ENCODE peak calls at places on chromosomes 5 and 9, in six cellular contexts. Q is immature natural killer cell, B is uterus, P is EL, E is AG04449, R is brain microvascular endothelial cell. Z is an unnamed sample.

GRCh38 chr9:105957830-105958229 is 263.5 kb downstream of the TMEM38B start:
- DNase-seq in Q (no peak), B (no peak), P (no peak), E (no peak), R (no peak), Z (no peak)

GRCh38 chr9:136511670-136512592 is 29.1 kb upstream of the SEC16A start:
- DNase-seq in Q (no peak), B (peak; percentile 80), P (no peak), E (no peak), R (no peak), Z (no peak)

GRCh38 chr5:139795074-139796001 is at the start of gene PSD2:
- DNase-seq in Q (no peak), B (no peak), P (no peak), E (no peak), R (no peak), Z (no peak)

GRCh38 chr9:249025-249424 is 34.4 kb downstream of the DOCK8 start:
- DNase-seq in Q (no peak), B (no peak), P (no peak), E (no peak), R (no peak), Z (no peak)

GRCh38 chr5:126100767-126101166 is 322.4 kb upstream of the GRAMD2B start:
- DNase-seq in Q (no peak), B (no peak), P (no peak), E (no peak), R (no peak), Z (no peak)

GRCh38 chr5:18433336-18433735 is 799.1 kb downstream of the TAF11L14 start:
- DNase-seq in Q (no peak), B (no peak), P (no peak), E (no peak), R (no peak), Z (no peak)

GRCh38 chr9:33165263-33166151 is 1.6 kb downstream of the B4GALT1 start:
- DNase-seq in Q (peak; percentile 60), B (peak; percentile 80), P (peak; percentile 85), E (no peak), R (peak; percentile 56), Z (peak; percentile 84)

GRCh38 chr5:142324377-142324870 is 397 bp downstream of the SPRY4 start:
- DNase-seq in Q (no peak), B (peak; percentile 33), P (no peak), E (no peak), R (no peak), Z (no peak)

GRCh38 chr5:95861221-95861857 is 38.8 kb upstream of the GLRX start:
- DNase-seq in Q (no peak), B (peak; percentile 76), P (peak; percentile 99), E (peak; percentile 99), R (peak; percentile 99), Z (peak; percentile 96)

GRCh38 chr5:92268343-92268742 is 885.2 kb upstream of the ARRDC3 start:
- DNase-seq in Q (no peak), B (no peak), P (no peak), E (no peak), R (no peak), Z (no peak)

GRCh38 chr9:21994996-21995651 is 533 bp downstream of the CDKN2B-AS1 start:
- DNase-seq in Q (peak; percentile 87), B (peak; percentile 47), P (peak; percentile 84), E (no peak), R (peak; percentile 64), Z (no peak)

GRCh38 chr9:71036501-71036900 is 84.9 kb downstream of the TRPM3 start:
- DNase-seq in Q (no peak), B (no peak), P (peak; percentile 2), E (no peak), R (peak; percentile 25), Z (no peak)

GRCh38 chr5:169701910-169702451 is 64.9 kb downstream of the DOCK2 start:
- DNase-seq in Q (no peak), B (no peak), P (peak; percentile 59), E (no peak), R (no peak), Z (no peak)

GRCh38 chr5:1723957-1724821 is 75.4 kb downstream of the MRPL36 start:
- DNase-seq in Q (no peak), B (no peak), P (no peak), E (no peak), R (no peak), Z (no peak)

GRCh38 chr9:621199-621860 is 220.2 kb upstream of the DMRT1 start:
- DNase-seq in Q (no peak), B (no peak), P (no peak), E (no peak), R (no peak), Z (no peak)

GRCh38 chr9:100856238-100856637 is 172.3 kb upstream of the PLPPR1 start:
- DNase-seq in Q (no peak), B (no peak), P (no peak), E (no peak), R (no peak), Z (no peak)

GRCh38 chr5:173855162-173855994 is 32.8 kb upstream of the CPEB4 start:
- DNase-seq in Q (no peak), B (no peak), P (no peak), E (no peak), R (peak; percentile 31), Z (no peak)

GRCh38 chr5:10140195-10140973 is 109.3 kb downstream of the ATPSCKMT start:
- DNase-seq in Q (no peak), B (no peak), P (peak; percentile 37), E (no peak), R (no peak), Z (no peak)

GRCh38 chr9:19184144-19184917 is 46.2 kb upstream of the DENND4C start:
- DNase-seq in Q (peak; percentile 90), B (peak; percentile 89), P (peak; percentile 78), E (peak; percentile 55), R (peak; percentile 91), Z (peak; percentile 77)

GRCh38 chr5:153660919-153661318 is 170.4 kb downstream of the GRIA1 start:
- DNase-seq in Q (no peak), B (no peak), P (no peak), E (no peak), R (no peak), Z (no peak)

GRCh38 chr9:123929177-123929869 is 603 bp downstream of the DENND1A start:
- DNase-seq in Q (no peak), B (peak; percentile 22), P (peak; percentile 23), E (no peak), R (no peak), Z (no peak)

GRCh38 chr5:71899865-71900342 is 180.8 kb downstream of the CARTPT start:
- DNase-seq in Q (no peak), B (no peak), P (peak; percentile 68), E (no peak), R (peak; percentile 68), Z (no peak)

GRCh38 chr9:5263568-5264218 is 32.5 kb downstream of the INSL4 start:
- DNase-seq in Q (no peak), B (no peak), P (peak; percentile 21), E (no peak), R (peak; percentile 3), Z (no peak)

GRCh38 chr9:7186175-7186574 is 428.4 kb downstream of the KDM4C start:
- DNase-seq in Q (no peak), B (no peak), P (peak; percentile 20), E (no peak), R (peak; percentile 29), Z (no peak)